ENCODE peak calls at places on chromosome X, in four cellular contexts. S, T, R and J are unnamed samples.

GRCh38 chrX:24515447-24515846 is 50.4 kb downstream of the PDK3 start:
- DNase-seq in S (no peak), T (peak), R (no peak), J (no peak)

GRCh38 chrX:98379134-98379533 is 1495.4 kb downstream of the RPA4 start:
- DNase-seq in S (no peak), T (no peak), R (no peak), J (no peak)

GRCh38 chrX:65581661-65582339 is 47.2 kb upstream of the LAS1L start:
- DNase-seq in S (peak), T (peak), R (peak), J (peak)

GRCh38 chrX:124211312-124211942 is 121.0 kb upstream of the TEX13D start:
- DNase-seq in S (no peak), T (peak), R (no peak), J (no peak)

GRCh38 chrX:44071847-44072545 is 98.8 kb upstream of the NDP start:
- DNase-seq in S (no peak), T (no peak), R (no peak), J (no peak)

GRCh38 chrX:16250296-16250695 is 83.0 kb downstream of the MAGEB17 start:
- DNase-seq in S (no peak), T (no peak), R (no peak), J (no peak)

GRCh38 chrX:44915361-44915868 is 42.4 kb downstream of the KDM6A start:
- DNase-seq in S (no peak), T (peak), R (no peak), J (no peak)

GRCh38 chrX:8971116-8971515 is 62.8 kb downstream of the FAM9B start:
- DNase-seq in S (no peak), T (peak), R (no peak), J (no peak)

GRCh38 chrX:154373340-154374306 is 811 bp downstream of the FLNA start:
- DNase-seq in S (no peak), T (peak), R (peak), J (peak)

GRCh38 chrX:42499620-42500019 is 278.3 kb downstream of the PPP1R2C start:
- DNase-seq in S (no peak), T (no peak), R (no peak), J (no peak)

GRCh38 chrX:111467896-111468295 is 43.5 kb upstream of the SERTM2 start:
- DNase-seq in S (no peak), T (no peak), R (peak), J (no peak)

GRCh38 chrX:46573896-46574336 is 351 bp downstream of the CHST7 start:
- DNase-seq in S (no peak), T (peak), R (peak), J (peak)

GRCh38 chrX:145405012-145405411 is 157.7 kb downstream of the SPANXN1 start:
- DNase-seq in S (no peak), T (peak), R (no peak), J (no peak)

GRCh38 chrX:2511326-2511725 is 10.6 kb upstream of the DHRSX start:
- DNase-seq in S (no peak), T (no peak), R (no peak), J (no peak)

GRCh38 chrX:72201836-72202536 is 20.4 kb downstream of the PIN4 start:
- DNase-seq in S (no peak), T (peak), R (no peak), J (no peak)

GRCh38 chrX:54427837-54428424 is 12.3 kb upstream of the TSR2 start:
- DNase-seq in S (no peak), T (no peak), R (no peak), J (no peak)

GRCh38 chrX:153538424-153538823 is 21.0 kb downstream of the ATP2B3 start:
- DNase-seq in S (no peak), T (no peak), R (no peak), J (no peak)

GRCh38 chrX:17859609-17860178 is 1.4 kb downstream of the RAI2 start:
- DNase-seq in S (no peak), T (no peak), R (no peak), J (no peak)

GRCh38 chrX:2320580-2321327 is 180.0 kb downstream of the DHRSX start:
- DNase-seq in S (no peak), T (peak), R (no peak), J (peak)

GRCh38 chrX:65750674-65751469 is 83.4 kb downstream of the MSN start:
- DNase-seq in S (no peak), T (no peak), R (no peak), J (no peak)

GRCh38 chrX:24479924-24480722 is 15.0 kb downstream of the PDK3 start:
- DNase-seq in S (no peak), T (no peak), R (no peak), J (no peak)

GRCh38 chrX:13742397-13743176 is 8.0 kb downstream of the OFD1 start:
- DNase-seq in S (no peak), T (peak), R (no peak), J (no peak)

GRCh38 chrX:68511255-68511654 is 12.4 kb downstream of the YIPF6 start:
- DNase-seq in S (no peak), T (peak), R (no peak), J (peak)

GRCh38 chrX:30150196-30150895 is 65.0 kb upstream of the MAGEB2 start:
- DNase-seq in S (no peak), T (no peak), R (no peak), J (no peak)